ENCODE peak calls at places on chromosomes 7 and 10, in four cellular contexts. J is WTC11, Z is HepG2, K is K562. D is an unnamed sample.
A peak's percentile ranks its signal among the peaks of the same experiment; 100 is the strongest.

GRCh38 chr7:83119496-83119895 is 43.2 kb downstream of the PCLO start:
- DNase-seq in J (no peak), K (no peak), Z (no peak), D (no peak)

GRCh38 chr10:118990326-118990725 is 39.2 kb upstream of the NANOS1 start:
- DNase-seq in Z (no peak), K (no peak), J (no peak), D (no peak)

GRCh38 chr7:65371468-65371867 is 2.2 kb upstream of the ZNF92 start:
- DNase-seq in Z (peak; percentile 25), K (no peak), J (no peak), D (no peak)

GRCh38 chr10:124574456-124575070 is 112.9 kb downstream of the LHPP start:
- DNase-seq in J (no peak), Z (no peak), K (no peak), D (no peak)

GRCh38 chr10:119602241-119603095 is 5.7 kb upstream of the TIAL1 start:
- DNase-seq in J (peak; percentile 73), Z (peak; percentile 31), K (no peak), D (peak; percentile 62)

GRCh38 chr7:146654048-146654447 is 537.4 kb downstream of the CNTNAP2 start:
- DNase-seq in K (no peak), Z (no peak), J (no peak), D (peak; percentile 71)

GRCh38 chr10:129343141-129343540 is 123.9 kb upstream of the MGMT start:
- DNase-seq in K (no peak), J (no peak), Z (no peak), D (no peak)

GRCh38 chr10:109899578-109900355 is 23.5 kb downstream of the XPNPEP1 start:
- DNase-seq in K (no peak), J (no peak), Z (no peak), D (no peak)

GRCh38 chr10:43084812-43085211 is 7.9 kb downstream of the RET start:
- DNase-seq in K (no peak), J (no peak), Z (no peak), D (no peak)

GRCh38 chr7:134513169-134513752 is 14.1 kb upstream of the AKR1B10 start:
- DNase-seq in K (peak; percentile 70), J (peak; percentile 64), Z (peak; percentile 27), D (peak; percentile 80)

GRCh38 chr7:149825567-149826343 is 12.4 kb upstream of the ZNF862 start:
- DNase-seq in Z (no peak), K (no peak), J (no peak), D (no peak)

GRCh38 chr10:68330852-68331454 is 911 bp upstream of the HNRNPH3 start:
- DNase-seq in J (no peak), Z (no peak), K (no peak), D (no peak)

GRCh38 chr7:113608786-113609185 is 310.0 kb downstream of the PPP1R3A start:
- DNase-seq in J (no peak), K (no peak), Z (no peak), D (no peak)

GRCh38 chr10:93097386-93097785 is 23.7 kb downstream of the CYP26A1 start:
- DNase-seq in K (peak; percentile 20), Z (no peak), J (no peak), D (no peak)

GRCh38 chr10:93091960-93092359 is 18.3 kb downstream of the CYP26A1 start:
- DNase-seq in K (no peak), J (no peak), Z (no peak), D (no peak)

GRCh38 chr10:93095225-93095624 is 21.5 kb downstream of the CYP26A1 start:
- DNase-seq in J (no peak), Z (no peak), K (no peak), D (no peak)

GRCh38 chr10:93098816-93099215 is 25.1 kb downstream of the CYP26A1 start:
- DNase-seq in K (no peak), J (no peak), Z (no peak), D (no peak)

DNA sequence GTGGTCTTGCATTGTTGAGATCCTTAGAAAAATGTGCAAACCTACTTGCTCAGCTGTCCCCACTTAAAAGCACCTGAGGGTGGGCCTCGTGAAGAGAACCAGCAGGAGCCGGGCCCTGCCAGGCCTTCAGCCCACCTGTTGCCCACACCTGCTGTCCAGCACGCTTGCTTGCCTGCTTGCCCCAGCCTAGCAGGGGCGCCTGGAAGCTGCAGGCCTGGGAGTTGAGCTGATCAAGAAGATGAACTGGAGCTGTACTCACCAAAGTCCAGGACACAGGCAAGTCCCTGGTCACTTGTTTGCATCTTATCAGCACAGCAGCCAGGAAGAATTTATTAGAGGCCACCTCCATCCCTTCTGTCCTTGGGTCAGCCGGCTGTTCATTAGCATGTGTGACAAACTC is 23.2 kb downstream of the CYP26A1 start:
- DNase-seq in J (no peak), K (peak; percentile 8), Z (no peak), D (no peak)
- TF ChIP-seq ELF4 in J (no peak), K (no peak), Z (no peak), D (no peak)

DNA sequence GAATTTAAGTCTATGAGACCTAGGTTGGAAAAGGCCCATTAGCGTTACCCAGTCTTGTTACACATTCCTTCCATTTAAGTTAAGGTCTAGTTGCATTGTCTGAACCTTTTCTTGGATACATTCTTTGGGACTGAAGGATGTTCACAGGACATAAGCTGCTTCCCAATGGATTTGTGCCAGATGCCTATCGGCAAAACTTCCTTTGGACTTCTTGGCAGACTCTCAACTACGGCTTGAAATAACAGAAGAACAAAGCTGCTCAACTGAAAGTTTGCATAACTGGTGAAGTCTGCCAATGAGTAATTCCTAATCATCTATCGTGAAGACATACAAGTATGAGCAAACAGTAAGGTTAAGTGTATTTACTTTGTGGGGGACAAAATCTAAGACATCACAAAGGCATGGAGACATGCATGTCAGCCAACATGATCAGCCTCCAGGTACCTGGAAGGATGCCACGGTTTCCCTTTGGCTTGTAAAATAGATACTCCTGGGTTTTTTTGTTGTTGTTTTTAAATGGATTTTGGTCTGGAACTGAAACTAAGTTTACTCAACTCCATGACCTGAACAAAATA is 35.4 kb downstream of the MALSU1 start:
- DNase-seq in J (no peak), Z (peak; percentile 94), K (no peak), D (no peak)
- TF ChIP-seq ELF4 in J (no peak), Z (no peak), K (no peak), D (no peak)

GRCh38 chr7:121077165-121077630 is 88.7 kb downstream of the CPED1 start:
- DNase-seq in K (no peak), J (no peak), Z (no peak), D (no peak)

GRCh38 chr7:121075952-121076349 is 87.4 kb downstream of the CPED1 start:
- DNase-seq in Z (no peak), J (no peak), K (no peak), D (no peak)

GRCh38 chr7:121078701-121079227 is 90.3 kb downstream of the CPED1 start:
- DNase-seq in J (no peak), Z (no peak), K (peak; percentile 39), D (no peak)

GRCh38 chr7:121073463-121074099 is 85.1 kb downstream of the CPED1 start:
- DNase-seq in J (no peak), K (no peak), Z (no peak), D (no peak)

GRCh38 chr7:121076350-121077164 is 88.0 kb downstream of the CPED1 start:
- DNase-seq in J (no peak), K (peak; percentile 87), Z (no peak), D (no peak)
- TF ChIP-seq ELF4 in J (no peak), K (no peak), Z (no peak), D (no peak)

DNA sequence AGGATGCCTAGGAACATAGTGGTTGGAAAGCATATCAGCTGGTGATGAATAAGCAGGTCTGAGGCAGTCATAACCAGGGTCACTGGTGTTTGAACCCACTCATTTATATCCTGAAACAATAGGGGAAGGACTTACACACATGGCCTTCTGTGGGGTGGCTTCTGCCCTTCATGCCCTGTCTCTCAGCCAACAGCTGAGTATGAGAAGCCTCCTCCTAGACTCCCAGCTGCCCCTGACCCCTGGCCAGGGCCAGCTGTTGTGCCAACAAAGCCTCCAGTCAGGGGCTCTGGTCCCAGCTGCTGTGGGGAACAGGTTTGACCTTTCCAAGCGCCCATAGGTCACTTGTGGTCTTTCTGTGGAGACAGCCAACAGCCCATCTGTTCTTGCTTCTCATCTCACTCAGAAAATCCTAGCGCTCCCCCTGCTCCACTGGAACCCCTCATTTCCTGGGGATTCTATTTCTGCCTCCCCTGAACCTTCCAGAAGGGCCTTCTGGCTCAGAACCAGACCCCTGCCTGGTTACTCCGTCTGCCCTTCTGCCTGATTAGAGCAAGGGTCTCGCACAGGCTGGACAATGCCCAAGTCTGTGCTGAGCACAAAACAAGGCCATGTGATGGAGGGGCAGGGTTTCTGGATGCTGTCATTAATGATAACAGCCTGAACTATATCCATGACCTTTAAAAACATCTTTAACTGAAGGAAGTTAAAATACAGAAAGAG is 9.7 kb upstream of the PURB start:
- DNase-seq in K (no peak), J (no peak), Z (no peak), D (no peak)
- TF ChIP-seq ELF4 in K (no peak), J (no peak), Z (no peak), D (no peak)

GRCh38 chr7:29304756-29305155 is 110.2 kb downstream of the CHN2 start:
- DNase-seq in K (no peak), J (no peak), Z (no peak), D (no peak)
- TF ChIP-seq ELF4 in K (no peak), J (no peak), Z (no peak), D (no peak)

DNA sequence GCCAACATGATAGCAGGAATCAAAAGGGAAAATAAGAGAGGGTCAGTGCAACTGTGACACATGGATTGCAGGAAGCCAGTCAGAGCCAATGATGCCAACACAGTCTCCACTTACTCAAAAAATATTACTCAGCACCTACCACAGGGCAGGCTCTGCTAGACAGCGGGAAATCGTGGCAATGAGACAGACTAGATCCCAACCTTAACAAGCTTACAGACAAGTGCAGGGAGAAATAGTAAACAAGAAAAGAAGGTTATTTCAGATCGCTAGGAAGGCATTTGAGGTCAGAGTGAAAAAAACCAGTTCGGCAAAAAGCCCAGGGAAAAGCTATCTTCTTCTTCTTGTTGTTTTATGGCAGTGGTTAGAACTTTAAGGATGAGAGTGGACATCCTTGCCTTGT is 45.2 kb upstream of the NPFFR1 start:
- DNase-seq in J (no peak), K (no peak), Z (no peak), D (no peak)
- TF ChIP-seq ELF4 in J (no peak), K (no peak), Z (no peak), D (no peak)

D was measured in HEK293T.